ENCODE peak calls at places on chromosome 21, in six cellular contexts. V is hypothalamus, G is progenitor cell of endocrine pancreas, R is nucleus accumbens, T is HCT116, N is colonic mucosa. Z is an unnamed sample.

GRCh38 chr21:16588433-16588860 is 858.7 kb downstream of the USP25 start:
- DNase-seq in V (peak; percentile 22), G (peak; percentile 20), R (peak; percentile 85), T (no peak), N (peak; percentile 32), Z (peak; percentile 38)

GRCh38 chr21:25370311-25370744 is 237.0 kb downstream of the MRPL39 start:
- DNase-seq in V (no peak), G (no peak), R (no peak), T (no peak), N (no peak), Z (no peak)

GRCh38 chr21:23861908-23862504 is 1745.3 kb downstream of the MRPL39 start:
- DNase-seq in V (no peak), G (no peak), R (no peak), T (no peak), N (no peak), Z (no peak)

GRCh38 chr21:15015622-15016471 is 49.0 kb downstream of the NRIP1 start:
- DNase-seq in V (no peak), G (no peak), R (no peak), T (no peak), N (no peak), Z (no peak)

GRCh38 chr21:22120616-22121266 is 1122.5 kb downstream of the NCAM2 start:
- DNase-seq in V (no peak), G (no peak), R (no peak), T (no peak), N (no peak), Z (no peak)

GRCh38 chr21:26457817-26458216 is 115.3 kb downstream of the CYYR1 start:
- DNase-seq in V (no peak), G (no peak), R (no peak), T (no peak), N (no peak), Z (no peak)

GRCh38 chr21:40173833-40174232 is 306.6 kb downstream of the PCP4 start:
- DNase-seq in V (no peak), G (no peak), R (no peak), T (no peak), N (no peak), Z (no peak)

GRCh38 chr21:29321908-29322569 is 23.3 kb downstream of the BACH1 start:
- DNase-seq in V (no peak), G (no peak), R (no peak), T (no peak), N (no peak), Z (no peak)

GRCh38 chr21:35252831-35253230 is 203.7 kb upstream of the RUNX1 start:
- DNase-seq in V (no peak), G (no peak), R (no peak), T (no peak), N (no peak), Z (no peak)

GRCh38 chr21:45294509-45295291 is 7.0 kb upstream of the POFUT2 start:
- DNase-seq in V (no peak), G (peak; percentile 8), R (no peak), T (no peak), N (peak; percentile 61), Z (peak; percentile 78)

GRCh38 chr21:18493420-18493819 is 89.8 kb upstream of the TMPRSS15 start:
- DNase-seq in V (no peak), G (no peak), R (no peak), T (no peak), N (no peak), Z (no peak)

GRCh38 chr21:42560517-42561179 is 47.0 kb downstream of the SLC37A1 start:
- DNase-seq in V (no peak), G (no peak), R (no peak), T (no peak), N (no peak), Z (no peak)

GRCh38 chr21:40936771-40937261 is 89.9 kb upstream of the DSCAM start:
- DNase-seq in V (no peak), G (no peak), R (no peak), T (no peak), N (no peak), Z (no peak)

GRCh38 chr21:44428281-44428942 is 26.9 kb upstream of the LRRC3 start:
- DNase-seq in V (no peak), G (peak; percentile 9), R (no peak), T (peak; percentile 89), N (peak; percentile 88), Z (no peak)

Z was measured in lung.